ENCODE peak calls at places on chromosomes 5 and 9, in nine cellular contexts. I is HEK293T, F is WTC11, M is ovary, X is foreskin fibroblast, B is sigmoid colon, V is AG08396, E is skeletal muscle cell, W is A172. S is an unnamed sample.

GRCh38 chr5:73783823-73784222 is 157.8 kb downstream of the ARHGEF28 start:
- DNase-seq in X (peak), E (no peak), M (no peak), V (no peak), W (no peak), I (no peak), F (no peak), B (no peak), S (peak)

GRCh38 chr9:21031091-21031817 is at the start of gene HACD4:
- DNase-seq in V (peak), F (peak), E (no peak), M (peak), I (no peak), B (peak), W (no peak), X (peak), S (peak)

GRCh38 chr9:136133191-136133958 is 14.7 kb upstream of the TMEM250 start:
- DNase-seq in I (peak), E (no peak), F (peak), W (no peak), M (peak), X (peak), V (peak), B (no peak), S (peak)

GRCh38 chr5:139605887-139606286 is 42.3 kb upstream of the CXXC5 start:
- DNase-seq in M (no peak), I (no peak), W (no peak), F (no peak), E (no peak), X (no peak), V (no peak), B (no peak), S (no peak)

GRCh38 chr5:132561601-132562000 is 4.8 kb downstream of the RAD50 start:
- DNase-seq in M (no peak), V (no peak), I (no peak), B (no peak), W (no peak), X (no peak), F (no peak), E (no peak), S (no peak)

GRCh38 chr9:16184964-16185646 is 632.3 kb downstream of the CCDC171 start:
- DNase-seq in I (no peak), W (peak), V (no peak), B (no peak), F (no peak), X (no peak), E (no peak), M (no peak), S (no peak)

GRCh38 chr5:56525117-56525516 is 290.2 kb upstream of the MAP3K1 start:
- DNase-seq in I (no peak), X (peak), E (no peak), V (no peak), F (no peak), B (no peak), W (peak), M (no peak), S (no peak)

GRCh38 chr9:94918038-94918753 is 191.7 kb downstream of the AOPEP start:
- DNase-seq in E (no peak), F (no peak), X (no peak), W (no peak), V (no peak), M (no peak), I (no peak), B (peak), S (no peak)

GRCh38 chr5:32506809-32507208 is 62.3 kb upstream of the ZFR start:
- DNase-seq in I (no peak), F (no peak), E (no peak), M (no peak), X (peak), V (peak), W (peak), B (peak), S (peak)

GRCh38 chr5:27311544-27311943 is 273.2 kb upstream of the CDH9 start:
- DNase-seq in X (no peak), I (no peak), F (no peak), M (no peak), W (no peak), B (no peak), E (peak), V (no peak), S (no peak)

GRCh38 chr5:43602456-43602817 is 543 bp upstream of the NNT start:
- DNase-seq in B (peak), E (no peak), V (peak), M (peak), I (peak), F (peak), W (peak), X (peak), S (peak)

GRCh38 chr5:14545890-14546289 is 35.7 kb upstream of the OTULINL start:
- DNase-seq in B (no peak), X (no peak), W (no peak), I (no peak), M (no peak), V (no peak), F (no peak), E (no peak), S (no peak)

GRCh38 chr5:128536229-128536860 is 1.7 kb downstream of the FBN2 start:
- DNase-seq in B (no peak), M (no peak), E (no peak), F (peak), V (no peak), W (no peak), I (peak), X (peak), S (no peak)

GRCh38 chr5:3740546-3741371 is 145.1 kb downstream of the IRX1 start:
- DNase-seq in V (no peak), B (no peak), X (no peak), I (no peak), W (no peak), F (no peak), M (no peak), E (no peak), S (no peak)

GRCh38 chr9:135408676-135409254 is 70.8 kb upstream of the PPP1R26 start:
- DNase-seq in X (no peak), E (no peak), V (no peak), M (no peak), W (no peak), I (no peak), B (no peak), F (no peak), S (no peak)

GRCh38 chr5:31854181-31854624 is 215.3 kb downstream of the PDZD2 start:
- DNase-seq in V (peak), B (peak), E (peak), I (no peak), M (peak), F (peak), W (peak), X (peak), S (peak)

GRCh38 chr9:135260776-135261175 is 173.3 kb downstream of the OLFM1 start:
- DNase-seq in X (no peak), B (no peak), I (no peak), M (no peak), F (no peak), V (no peak), E (no peak), W (no peak), S (no peak)

GRCh38 chr5:69335341-69335975 is 2.9 kb upstream of the CCDC125 start:
- DNase-seq in M (no peak), B (no peak), E (no peak), F (no peak), W (no peak), I (no peak), X (peak), V (no peak), S (no peak)

GRCh38 chr5:179343902-179344300 is 1.4 kb downstream of the ADAMTS2 start:
- DNase-seq in B (no peak), X (peak), I (peak), F (peak), V (peak), E (no peak), M (peak), W (no peak), S (peak)

GRCh38 chr5:138488481-138488945 is 23.2 kb downstream of the EGR1 start:
- DNase-seq in F (no peak), I (no peak), W (peak), E (no peak), M (no peak), X (peak), B (no peak), V (no peak), S (peak)

GRCh38 chr5:100584889-100585288 is 49.7 kb downstream of the FAM174A start:
- DNase-seq in I (no peak), W (no peak), V (no peak), B (no peak), F (no peak), X (peak), M (no peak), E (no peak), S (no peak)

GRCh38 chr9:4143951-4144717 is 155.7 kb downstream of the GLIS3 start:
- DNase-seq in F (no peak), M (no peak), I (no peak), E (no peak), W (no peak), B (no peak), V (no peak), X (peak), S (peak)

GRCh38 chr5:44603496-44604272 is 205.1 kb upstream of the MRPS30 start:
- DNase-seq in F (peak), X (no peak), W (no peak), I (no peak), M (no peak), B (no peak), V (no peak), E (no peak), S (no peak)

GRCh38 chr9:75715360-75715759 is 175.1 kb upstream of the PCSK5 start:
- DNase-seq in V (no peak), W (no peak), F (no peak), B (no peak), M (no peak), I (no peak), E (peak), X (peak), S (no peak)

GRCh38 chr9:135683401-135684034 is 15.8 kb downstream of the SOHLH1 start:
- DNase-seq in B (no peak), I (no peak), M (no peak), E (no peak), V (no peak), W (no peak), X (no peak), F (no peak), S (no peak)

GRCh38 chr5:53438486-53439472 is 41.6 kb upstream of the FST start:
- DNase-seq in I (no peak), W (peak), X (peak), V (peak), M (no peak), F (no peak), B (no peak), E (no peak), S (peak)

GRCh38 chr5:127909078-127909477 is 174.5 kb upstream of the SLC12A2 start:
- DNase-seq in V (peak), W (peak), X (peak), B (no peak), E (no peak), I (peak), F (peak), M (no peak), S (peak)

GRCh38 chr5:102767864-102768263 is 12.8 kb downstream of the PAM start:
- DNase-seq in X (no peak), W (no peak), E (no peak), B (no peak), I (no peak), M (no peak), V (no peak), F (no peak), S (no peak)

GRCh38 chr5:81424728-81425127 is 30.8 kb upstream of the ACOT12 start:
- DNase-seq in I (no peak), X (peak), M (no peak), F (no peak), W (no peak), V (no peak), B (no peak), E (peak), S (no peak)

GRCh38 chr5:1644810-1645571 is 121.2 kb upstream of the LPCAT1 start:
- DNase-seq in E (peak), X (peak), B (peak), V (peak), W (peak), M (peak), I (peak), F (peak), S (peak)

GRCh38 chr5:79133121-79133656 is 21.6 kb downstream of the BHMT start:
- DNase-seq in I (no peak), E (no peak), W (peak), B (no peak), X (peak), M (no peak), F (no peak), V (peak), S (peak)

GRCh38 chr9:99118782-99119466 is 14.0 kb downstream of the TGFBR1 start:
- DNase-seq in W (no peak), M (no peak), F (no peak), B (no peak), X (no peak), E (no peak), V (no peak), I (no peak), S (no peak)

GRCh38 chr9:131522257-131523085 is 8.6 kb downstream of the UCK1 start:
- DNase-seq in W (no peak), M (no peak), X (no peak), F (no peak), I (no peak), B (peak), V (no peak), E (no peak), S (no peak)

GRCh38 chr5:151745071-151745705 is 13.2 kb downstream of the ATOX1 start:
- DNase-seq in V (peak), X (peak), M (no peak), I (no peak), B (peak), E (peak), W (peak), F (no peak), S (peak)

GRCh38 chr5:145872486-145872885 is 328 bp downstream of the GRXCR2 start:
- DNase-seq in I (no peak), V (no peak), X (no peak), M (no peak), W (no peak), B (no peak), F (no peak), E (no peak), S (no peak)

GRCh38 chr9:36866840-36867239 is 167.2 kb downstream of the PAX5 start:
- DNase-seq in W (no peak), I (peak), E (no peak), B (peak), F (no peak), M (no peak), V (no peak), X (no peak), S (no peak)

S was measured in GM03348.